ENCODE peak calls at places on chromosomes 2 and 18, in five cellular contexts. N is psoas muscle, R is AG04450, Y is right lobe of liver, B is lung. Q is an unnamed sample. For H3K9me3, the result is how much of the 10 kb centered on the place peaks cover.

GRCh38 chr2:238456966-238457926 is 30.5 kb downstream of the ASB1 start:
- DNase-seq in N (no peak), R (no peak), Y (no peak), B (no peak), Q (no peak)

GRCh38 chr2:216985658-216986141 is 125.8 kb upstream of the TNP1 start:
- DNase-seq in N (no peak), R (no peak), Y (no peak), B (no peak), Q (no peak)

GRCh38 chr2:102703748-102704147 is 58.1 kb upstream of the TMEM182 start:
- DNase-seq in N (no peak), R (no peak), Y (no peak), B (no peak), Q (no peak)

GRCh38 chr2:172021955-172022354 is 22.2 kb downstream of the METAP1D start:
- DNase-seq in N (no peak), R (no peak), Y (no peak), B (no peak), Q (no peak)

GRCh38 chr18:45637546-45638327 is 22.5 kb downstream of the SLC14A2 start:
- DNase-seq in N (no peak), R (no peak), Y (no peak), B (no peak), Q (no peak)

GRCh38 chr2:222982010-222982908 is 69.7 kb upstream of the KCNE4 start:
- DNase-seq in N (peak), R (peak), Y (no peak), B (no peak), Q (no peak)

GRCh38 chr2:9832586-9832985 is 10.7 kb upstream of the TAF1B start:
- DNase-seq in N (no peak), R (no peak), Y (no peak), B (no peak), Q (no peak)

GRCh38 chr18:74110149-74110548 is 37.5 kb downstream of the FBXO15 start:
- DNase-seq in N (no peak), R (no peak), Y (no peak), B (no peak), Q (no peak)

GRCh38 chr2:201070966-201071304 is 536 bp downstream of the HYCC2 start:
- DNase-seq in N (no peak), R (no peak), Y (no peak), B (no peak), Q (no peak)

GRCh38 chr2:223815186-223815883 is 22.0 kb downstream of the AP1S3 start:
- DNase-seq in N (no peak), R (peak), Y (no peak), B (no peak), Q (no peak)

GRCh38 chr18:25734336-25734735 is 356.1 kb downstream of the SS18 start:
- DNase-seq in N (no peak), R (no peak), Y (no peak), B (no peak), Q (no peak)

GRCh38 chr18:58054041-58054733 is 10.2 kb downstream of the NEDD4L start:
- DNase-seq in N (no peak), R (no peak), Y (peak), B (peak), Q (no peak)

GRCh38 chr2:20990446-20990988 is 53.4 kb downstream of the APOB start:
- DNase-seq in N (no peak), R (no peak), Y (no peak), B (no peak), Q (no peak)

GRCh38 chr2:106261871-106262321 is 67.8 kb upstream of the UXS1 start:
- DNase-seq in N (no peak), R (no peak), Y (no peak), B (no peak), Q (no peak)

GRCh38 chr2:111537078-111537620 is 346.8 kb downstream of the ANAPC1 start:
- DNase-seq in N (no peak), R (no peak), Y (no peak), B (no peak), Q (no peak)

GRCh38 chr2:233481368-233482142 is 85.0 kb downstream of the USP40 start:
- DNase-seq in N (no peak), R (no peak), Y (peak), B (peak), Q (no peak)

GRCh38 chr18:76981388-76981968 is 151.1 kb downstream of the MBP start:
- DNase-seq in N (no peak), R (no peak), Y (peak), B (no peak), Q (no peak)

GRCh38 chr2:112519506-112519905 is 22.8 kb upstream of the POLR1B start:
- DNase-seq in N (no peak), R (no peak), Y (no peak), B (no peak), Q (no peak)

GRCh38 chr18:13589943-13590342 is 136.4 kb downstream of the FAM210A start:
- DNase-seq in N (no peak), R (no peak), Y (no peak), B (no peak), Q (no peak)

GRCh38 chr18:13587001-13587400 is 139.4 kb downstream of the FAM210A start:
- DNase-seq in N (no peak), R (no peak), Y (no peak), B (no peak), Q (no peak)

GRCh38 chr18:13587937-13588336 is 138.4 kb downstream of the FAM210A start:
- DNase-seq in N (no peak), R (no peak), Y (no peak), B (no peak), Q (no peak)

GRCh38 chr18:13587477-13587876 is 138.9 kb downstream of the FAM210A start:
- DNase-seq in N (no peak), R (no peak), Y (no peak), B (no peak), Q (no peak)

DNA sequence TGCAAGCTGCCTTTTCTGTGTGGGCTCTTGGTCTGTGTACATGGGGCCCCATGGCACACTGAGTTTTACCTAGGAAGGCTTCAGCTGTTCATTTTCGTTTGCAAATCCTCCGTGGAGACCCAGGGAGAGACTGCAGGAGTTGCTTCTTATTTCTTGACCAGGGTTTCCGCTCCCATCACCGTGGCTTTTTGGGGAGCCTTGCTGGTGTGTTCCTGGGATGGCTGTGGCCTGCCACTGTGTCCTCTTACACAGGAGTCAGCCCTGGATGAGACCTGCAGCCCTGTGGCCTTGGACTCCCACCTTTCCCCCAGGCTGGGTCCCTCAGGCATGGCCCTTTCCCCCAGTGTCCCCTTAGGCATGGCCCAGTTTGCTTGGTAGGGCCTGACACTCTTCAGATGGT is 137.0 kb downstream of the FAM210A start:
- DNase-seq in N (no peak), R (no peak), Y (no peak), B (no peak), Q (no peak)
- H3K27ac ChIP-seq in N (no peak), R (no peak), Y (no peak), B (no peak), Q (no peak)

GRCh38 chr2:135311962-135312361 is 219.1 kb downstream of the ZRANB3 start:
- DNase-seq in N (no peak), R (no peak), Y (no peak), B (no peak), Q (no peak)
- H3K4me3 ChIP-seq in N (no peak), R (no peak), Y (no peak), B (no peak), Q (no peak)

DNA sequence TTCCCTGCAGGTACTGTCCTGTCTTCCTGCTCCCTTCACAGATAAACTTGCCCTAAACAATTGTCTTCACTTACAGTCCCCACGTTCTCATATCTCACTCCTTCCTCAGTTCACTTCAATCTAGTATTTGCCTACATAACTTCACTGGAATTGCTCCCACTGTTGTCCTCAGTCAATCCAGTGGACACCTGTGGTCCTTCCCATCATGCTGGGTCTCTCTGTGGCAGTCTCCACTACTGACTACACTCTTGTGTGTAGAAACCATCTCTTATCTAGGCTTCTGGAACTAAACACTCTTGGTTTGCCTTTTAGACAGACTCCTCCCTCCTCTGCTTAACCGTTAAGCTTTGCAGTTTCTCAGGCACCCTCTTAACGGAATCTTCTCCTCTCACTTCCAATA is 58.8 kb downstream of the COPS8 start:
- DNase-seq in N (no peak), R (no peak), Y (no peak), B (no peak), Q (no peak)
- H3K9me3 ChIP-seq in N (under half), R (under half), Y (under half), B (under half), Q (under half)

DNA sequence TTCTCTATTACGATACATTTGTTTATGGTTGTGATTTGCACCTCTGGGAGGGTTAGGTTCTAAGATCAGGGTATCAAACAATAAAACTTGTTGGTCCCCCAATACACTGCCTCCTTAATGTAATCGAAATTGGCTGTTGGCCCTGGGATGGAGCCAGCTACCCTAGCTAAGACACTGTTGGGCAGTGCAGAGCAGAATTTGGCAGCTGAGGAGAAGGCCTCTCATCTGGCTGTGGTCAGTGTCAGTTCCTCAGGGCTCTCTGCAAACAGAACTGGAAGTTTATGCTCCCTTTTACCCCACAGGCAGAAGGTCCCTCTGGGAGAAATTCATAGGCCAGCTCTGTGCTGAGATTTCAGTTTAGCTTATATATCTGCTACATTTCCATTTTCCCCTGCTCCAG is 8.6 kb upstream of the HAAO start:
- DNase-seq in N (no peak), R (no peak), Y (no peak), B (no peak), Q (no peak)
- H3K27ac ChIP-seq in N (no peak), R (no peak), Y (no peak), B (no peak), Q (no peak)

GRCh38 chr2:174844295-174844708 is 80.0 kb upstream of the CHRNA1 start:
- DNase-seq in N (no peak), R (no peak), Y (no peak), B (no peak), Q (no peak)
- H3K4me3 ChIP-seq in N (no peak), R (peak), Y (no peak), B (no peak), Q (no peak)

DNA sequence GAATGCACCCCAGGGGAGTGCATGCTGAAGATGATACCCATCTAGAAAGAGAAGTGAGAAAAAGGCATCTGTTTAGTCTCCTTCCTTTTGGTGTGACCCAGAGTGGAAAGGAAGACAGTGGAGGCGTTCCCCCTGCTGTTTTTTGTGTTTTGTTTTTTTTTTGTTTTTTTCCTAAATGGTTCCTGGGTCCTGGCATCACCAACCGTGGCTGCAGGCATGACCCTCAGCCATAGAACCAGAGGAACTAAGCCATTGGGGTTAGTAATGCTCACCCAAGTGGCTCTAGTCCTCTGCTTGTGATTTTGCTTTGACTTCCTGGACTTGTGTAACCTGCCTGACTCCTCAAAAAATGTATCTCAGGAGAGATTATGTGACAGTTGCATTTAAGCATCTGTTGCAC is 451.3 kb downstream of the DCC start:
- DNase-seq in N (no peak), R (no peak), Y (no peak), B (no peak), Q (no peak)
- H3K9me3 ChIP-seq in N (under half), R (under half), Y (under half), B (under half), Q (under half)

GRCh38 chr2:220940646-220941045 is 631.5 kb downstream of the EPHA4 start:
- DNase-seq in N (no peak), R (no peak), Y (no peak), B (no peak), Q (no peak)
- H3K27ac ChIP-seq in N (no peak), R (no peak), Y (no peak), B (no peak), Q (no peak)

GRCh38 chr2:199469514-199470360 is 12.0 kb upstream of the SATB2 start:
- DNase-seq in N (no peak), R (no peak), Y (no peak), B (no peak), Q (no peak)

GRCh38 chr2:199471443-199472057 is 13.8 kb upstream of the SATB2 start:
- DNase-seq in N (peak), R (no peak), Y (peak), B (peak), Q (no peak)

GRCh38 chr2:199468561-199469513 is 11.1 kb upstream of the SATB2 start:
- DNase-seq in N (no peak), R (no peak), Y (no peak), B (no peak), Q (no peak)

GRCh38 chr2:199470361-199470671 is 12.6 kb upstream of the SATB2 start:
- DNase-seq in N (no peak), R (no peak), Y (no peak), B (no peak), Q (no peak)

GRCh38 chr2:199470672-199471442 is 13.1 kb upstream of the SATB2 start:
- DNase-seq in N (no peak), R (no peak), Y (no peak), B (no peak), Q (no peak)
- H3K4me3 ChIP-seq in N (peak), R (no peak), Y (no peak), B (no peak), Q (no peak)

GRCh38 chr2:128835974-128836373 is 517.3 kb upstream of the HS6ST1 start:
- DNase-seq in N (no peak), R (no peak), Y (no peak), B (no peak), Q (no peak)
- H3K9me3 ChIP-seq in N (under half), R (under half), Y (under half), B (under half), Q (under half)

DNA sequence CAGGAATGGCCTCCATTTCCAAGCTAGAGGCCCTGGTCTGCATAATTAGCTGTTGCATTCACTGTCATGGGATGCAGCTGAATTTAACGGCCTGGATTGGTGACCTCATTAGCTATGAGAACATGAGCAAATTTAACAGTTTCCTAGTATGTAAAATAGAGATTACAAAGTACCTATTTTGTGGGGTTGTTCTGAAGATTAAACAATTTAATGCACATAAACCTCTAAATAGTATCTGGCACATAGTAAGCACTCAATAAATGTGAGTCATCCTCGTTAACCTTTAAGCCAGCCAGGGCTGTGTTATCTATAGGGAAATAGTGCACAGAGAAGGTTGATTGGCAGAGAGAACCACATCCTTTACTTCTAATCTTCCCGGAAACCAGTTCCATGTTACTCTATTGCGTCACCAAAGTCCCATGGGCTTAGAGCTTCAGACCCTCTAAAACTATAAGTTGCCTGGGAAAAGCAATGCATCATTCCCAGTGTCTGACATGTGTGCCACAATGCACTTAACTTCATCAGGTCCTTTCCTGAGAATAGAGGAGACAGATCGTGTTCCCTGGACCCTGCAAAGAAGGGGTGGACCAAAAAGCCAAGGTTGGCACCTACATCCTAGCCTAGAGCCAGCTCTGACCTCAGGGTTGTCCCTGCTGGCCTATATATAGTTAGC is 196.5 kb downstream of the LNPK start:
- DNase-seq in N (no peak), R (no peak), Y (no peak), B (no peak), Q (no peak)
- H3K27ac ChIP-seq in N (no peak), R (no peak), Y (no peak), B (no peak), Q (no peak)